ENCODE peak calls at places on chromosome 5, in eight cellular contexts. One of them, this sample, is unnamed. For H3K4me1, the result is how much of the 10 kb centered on the place peaks cover.

GRCh38 chr5:124889522-124889828 is 143.0 kb upstream of the ZNF608 start:
- DNase-seq in stomach: no peak
- DNase-seq in HCT116: no peak
- DNase-seq in H1: no peak
- DNase-seq in HepG2: no peak
- DNase-seq in upper lobe of left lung: no peak
- DNase-seq in esophagus muscularis mucosa: no peak
- DNase-seq in sigmoid colon: no peak
- DNase-seq in this sample: no peak

GRCh38 chr5:62569466-62569865 is 9.2 kb upstream of the LRRC70 start:
- DNase-seq in stomach: no peak
- DNase-seq in HCT116: no peak
- DNase-seq in H1: no peak
- DNase-seq in HepG2: no peak
- DNase-seq in upper lobe of left lung: no peak
- DNase-seq in esophagus muscularis mucosa: no peak
- DNase-seq in sigmoid colon: no peak
- DNase-seq in this sample: no peak

GRCh38 chr5:171405615-171406014 is 13.8 kb upstream of the FGF18 start:
- DNase-seq in stomach: no peak
- DNase-seq in HCT116: no peak
- DNase-seq in H1: no peak
- DNase-seq in HepG2: no peak
- DNase-seq in upper lobe of left lung: no peak
- DNase-seq in esophagus muscularis mucosa: no peak
- DNase-seq in sigmoid colon: no peak
- DNase-seq in this sample: no peak

GRCh38 chr5:147051193-147051592 is 172.6 kb upstream of the PPP2R2B start:
- DNase-seq in stomach: no peak
- DNase-seq in HCT116: no peak
- DNase-seq in H1: no peak
- DNase-seq in HepG2: no peak
- DNase-seq in upper lobe of left lung: no peak
- DNase-seq in esophagus muscularis mucosa: no peak
- DNase-seq in sigmoid colon: no peak
- DNase-seq in this sample: no peak

GRCh38 chr5:76720988-76721569 is 5.2 kb downstream of the F2R start:
- DNase-seq in stomach: no peak
- DNase-seq in HCT116: no peak
- DNase-seq in H1: no peak
- DNase-seq in HepG2: no peak
- DNase-seq in upper lobe of left lung: no peak
- DNase-seq in esophagus muscularis mucosa: no peak
- DNase-seq in sigmoid colon: no peak
- DNase-seq in this sample: no peak

GRCh38 chr5:44987026-44987425 is 178.3 kb downstream of the MRPS30 start:
- DNase-seq in stomach: no peak
- DNase-seq in HCT116: no peak
- DNase-seq in H1: no peak
- DNase-seq in HepG2: no peak
- DNase-seq in upper lobe of left lung: no peak
- DNase-seq in esophagus muscularis mucosa: no peak
- DNase-seq in sigmoid colon: no peak
- DNase-seq in this sample: no peak

GRCh38 chr5:96219580-96220281 is 213.3 kb downstream of the PCSK1 start:
- DNase-seq in stomach: no peak
- DNase-seq in HCT116: no peak
- DNase-seq in H1: no peak
- DNase-seq in HepG2: no peak
- DNase-seq in upper lobe of left lung: no peak
- DNase-seq in esophagus muscularis mucosa: no peak
- DNase-seq in sigmoid colon: no peak
- DNase-seq in this sample: no peak

GRCh38 chr5:53679261-53679660 is 118.8 kb downstream of the NDUFS4 start:
- DNase-seq in stomach: no peak
- DNase-seq in HCT116: no peak
- DNase-seq in H1: no peak
- DNase-seq in HepG2: no peak
- DNase-seq in upper lobe of left lung: no peak
- DNase-seq in esophagus muscularis mucosa: no peak
- DNase-seq in sigmoid colon: no peak
- DNase-seq in this sample: no peak

GRCh38 chr5:154652746-154653417 is 102.3 kb upstream of the LARP1 start:
- DNase-seq in stomach: no peak
- DNase-seq in HCT116: no peak
- DNase-seq in H1: no peak
- DNase-seq in HepG2: no peak
- DNase-seq in upper lobe of left lung: no peak
- DNase-seq in esophagus muscularis mucosa: no peak
- DNase-seq in sigmoid colon: no peak
- DNase-seq in this sample: no peak

GRCh38 chr5:136132087-136132486 is 558 bp upstream of the SMAD5 start:
- DNase-seq in stomach: no peak
- DNase-seq in HCT116: no peak
- DNase-seq in H1: no peak
- DNase-seq in HepG2: peak
- DNase-seq in upper lobe of left lung: no peak
- DNase-seq in esophagus muscularis mucosa: no peak
- DNase-seq in sigmoid colon: peak
- DNase-seq in this sample: no peak

GRCh38 chr5:125148706-125149105 is 402.3 kb upstream of the ZNF608 start:
- DNase-seq in stomach: no peak
- DNase-seq in HCT116: no peak
- DNase-seq in H1: no peak
- DNase-seq in HepG2: no peak
- DNase-seq in upper lobe of left lung: no peak
- DNase-seq in esophagus muscularis mucosa: no peak
- DNase-seq in sigmoid colon: no peak
- DNase-seq in this sample: no peak

GRCh38 chr5:88770290-88771257 is 112.4 kb downstream of the MEF2C start:
- DNase-seq in stomach: no peak
- DNase-seq in HCT116: no peak
- DNase-seq in H1: no peak
- DNase-seq in HepG2: no peak
- DNase-seq in upper lobe of left lung: no peak
- DNase-seq in esophagus muscularis mucosa: no peak
- DNase-seq in sigmoid colon: no peak
- DNase-seq in this sample: no peak

GRCh38 chr5:145787507-145787906 is 47.6 kb downstream of the PRELID2 start:
- DNase-seq in stomach: no peak
- DNase-seq in HCT116: no peak
- DNase-seq in H1: no peak
- DNase-seq in HepG2: no peak
- DNase-seq in upper lobe of left lung: no peak
- DNase-seq in esophagus muscularis mucosa: no peak
- DNase-seq in sigmoid colon: no peak
- DNase-seq in this sample: no peak

GRCh38 chr5:68267044-68267443 is 51.5 kb downstream of the PIK3R1 start:
- DNase-seq in stomach: no peak
- DNase-seq in HCT116: no peak
- DNase-seq in H1: no peak
- DNase-seq in HepG2: no peak
- DNase-seq in upper lobe of left lung: no peak
- DNase-seq in esophagus muscularis mucosa: no peak
- DNase-seq in sigmoid colon: no peak
- DNase-seq in this sample: no peak

GRCh38 chr5:141430332-141431113 is at the start of gene PCDHGA12:
- DNase-seq in stomach: no peak
- DNase-seq in HCT116: no peak
- DNase-seq in H1: no peak
- DNase-seq in HepG2: peak
- DNase-seq in upper lobe of left lung: peak
- DNase-seq in esophagus muscularis mucosa: no peak
- DNase-seq in sigmoid colon: no peak
- DNase-seq in this sample: no peak

GRCh38 chr5:35198096-35198495 is 32.2 kb downstream of the PRLR start:
- DNase-seq in stomach: peak
- DNase-seq in HCT116: no peak
- DNase-seq in H1: no peak
- DNase-seq in HepG2: peak
- DNase-seq in upper lobe of left lung: no peak
- DNase-seq in esophagus muscularis mucosa: no peak
- DNase-seq in sigmoid colon: no peak
- DNase-seq in this sample: peak

GRCh38 chr5:10653751-10654400 is 90.0 kb downstream of the ANKRD33B start:
- DNase-seq in stomach: peak
- DNase-seq in HCT116: no peak
- DNase-seq in H1: no peak
- DNase-seq in HepG2: no peak
- DNase-seq in upper lobe of left lung: no peak
- DNase-seq in esophagus muscularis mucosa: no peak
- DNase-seq in sigmoid colon: no peak
- DNase-seq in this sample: no peak

GRCh38 chr5:90932052-90932699 is 373.6 kb downstream of the ADGRV1 start:
- DNase-seq in stomach: peak
- DNase-seq in HCT116: peak
- DNase-seq in H1: no peak
- DNase-seq in HepG2: peak
- DNase-seq in upper lobe of left lung: no peak
- DNase-seq in esophagus muscularis mucosa: no peak
- DNase-seq in sigmoid colon: peak
- DNase-seq in this sample: peak

GRCh38 chr5:131630208-131630962 is 4.6 kb downstream of the RAPGEF6 start:
- DNase-seq in stomach: no peak
- DNase-seq in HCT116: no peak
- DNase-seq in H1: no peak
- DNase-seq in HepG2: peak
- DNase-seq in upper lobe of left lung: no peak
- DNase-seq in esophagus muscularis mucosa: no peak
- DNase-seq in sigmoid colon: no peak
- DNase-seq in this sample: no peak

GRCh38 chr5:131633830-131634229 is 1.2 kb downstream of the RAPGEF6 start:
- DNase-seq in stomach: no peak
- DNase-seq in HCT116: no peak
- DNase-seq in H1: no peak
- DNase-seq in HepG2: no peak
- DNase-seq in upper lobe of left lung: no peak
- DNase-seq in esophagus muscularis mucosa: no peak
- DNase-seq in sigmoid colon: no peak
- DNase-seq in this sample: no peak

GRCh38 chr5:131627466-131627865 is 7.6 kb downstream of the RAPGEF6 start:
- DNase-seq in stomach: no peak
- DNase-seq in HCT116: no peak
- DNase-seq in H1: no peak
- DNase-seq in HepG2: no peak
- DNase-seq in upper lobe of left lung: no peak
- DNase-seq in esophagus muscularis mucosa: no peak
- DNase-seq in sigmoid colon: no peak
- DNase-seq in this sample: no peak

GRCh38 chr5:131628990-131629389 is 6.0 kb downstream of the RAPGEF6 start:
- DNase-seq in stomach: no peak
- DNase-seq in HCT116: no peak
- DNase-seq in H1: no peak
- DNase-seq in HepG2: no peak
- DNase-seq in upper lobe of left lung: no peak
- DNase-seq in esophagus muscularis mucosa: no peak
- DNase-seq in sigmoid colon: no peak
- DNase-seq in this sample: no peak

GRCh38 chr5:131630963-131631350 is 4.1 kb downstream of the RAPGEF6 start:
- DNase-seq in stomach: no peak
- DNase-seq in HCT116: no peak
- DNase-seq in H1: no peak
- DNase-seq in HepG2: no peak
- DNase-seq in upper lobe of left lung: no peak
- DNase-seq in esophagus muscularis mucosa: no peak
- DNase-seq in sigmoid colon: no peak
- DNase-seq in this sample: no peak
- TF ChIP-seq POLR2AphosphoS5 in stomach: no peak
- TF ChIP-seq POLR2AphosphoS5 in HCT116: no peak
- TF ChIP-seq POLR2AphosphoS5 in H1: no peak
- TF ChIP-seq POLR2AphosphoS5 in HepG2: no peak
- TF ChIP-seq POLR2AphosphoS5 in upper lobe of left lung: no peak
- TF ChIP-seq POLR2AphosphoS5 in esophagus muscularis mucosa: no peak
- TF ChIP-seq POLR2AphosphoS5 in sigmoid colon: no peak
- TF ChIP-seq POLR2AphosphoS5 in this sample: no peak

GRCh38 chr5:173256800-173257199 is 21.8 kb upstream of the NKX2-5 start:
- DNase-seq in stomach: no peak
- DNase-seq in HCT116: no peak
- DNase-seq in H1: no peak
- DNase-seq in HepG2: no peak
- DNase-seq in upper lobe of left lung: no peak
- DNase-seq in esophagus muscularis mucosa: no peak
- DNase-seq in sigmoid colon: no peak
- DNase-seq in this sample: no peak
- H3K27ac ChIP-seq in stomach: no peak
- H3K27ac ChIP-seq in HCT116: no peak
- H3K27ac ChIP-seq in H1: no peak
- H3K27ac ChIP-seq in HepG2: no peak
- H3K27ac ChIP-seq in upper lobe of left lung: no peak
- H3K27ac ChIP-seq in esophagus muscularis mucosa: no peak
- H3K27ac ChIP-seq in sigmoid colon: no peak
- H3K27ac ChIP-seq in this sample: no peak

DNA sequence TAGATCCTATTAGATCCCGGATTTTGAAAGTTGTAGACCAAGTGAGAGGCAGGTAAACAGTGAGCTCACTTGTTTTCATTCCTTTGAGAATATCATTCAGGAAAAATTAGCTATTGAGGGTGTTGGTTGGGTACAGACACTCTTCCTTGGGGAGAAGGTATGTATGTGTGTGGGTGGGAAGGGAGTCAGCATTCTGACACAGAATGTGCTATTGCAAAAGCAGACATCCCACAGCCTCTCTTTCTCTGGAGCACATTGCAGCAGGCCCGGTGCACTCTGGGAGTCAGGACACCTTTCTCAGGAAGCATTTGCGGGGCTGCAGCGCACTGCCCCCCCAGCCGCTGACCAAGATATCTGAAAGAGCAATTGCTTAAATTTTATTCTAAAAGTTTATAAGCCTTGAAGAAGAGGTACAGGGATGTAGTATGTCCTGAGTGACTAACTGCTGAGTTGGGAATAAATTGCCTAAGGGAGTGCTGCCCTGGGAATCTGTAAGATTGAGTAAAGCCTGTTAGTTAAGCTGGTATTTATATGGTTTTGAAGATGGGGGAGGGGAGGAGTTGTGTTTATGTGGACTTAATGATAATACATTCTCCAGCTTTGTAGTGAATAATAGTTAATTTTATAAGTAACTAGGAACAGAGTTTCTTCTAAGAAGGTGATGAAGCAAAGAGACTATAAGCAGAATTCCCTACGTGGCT is 5.2 kb downstream of the TNFAIP8 start:
- DNase-seq in stomach: no peak
- DNase-seq in HCT116: no peak
- DNase-seq in H1: no peak
- DNase-seq in HepG2: no peak
- DNase-seq in upper lobe of left lung: peak
- DNase-seq in esophagus muscularis mucosa: no peak
- DNase-seq in sigmoid colon: no peak
- DNase-seq in this sample: no peak
- H3K4me1 ChIP-seq in stomach: under half
- H3K4me1 ChIP-seq in HCT116: under half
- H3K4me1 ChIP-seq in H1: under half
- H3K4me1 ChIP-seq in HepG2: under half
- H3K4me1 ChIP-seq in upper lobe of left lung: under half
- H3K4me1 ChIP-seq in esophagus muscularis mucosa: half or more
- H3K4me1 ChIP-seq in sigmoid colon: under half
- H3K4me1 ChIP-seq in this sample: under half

DNA sequence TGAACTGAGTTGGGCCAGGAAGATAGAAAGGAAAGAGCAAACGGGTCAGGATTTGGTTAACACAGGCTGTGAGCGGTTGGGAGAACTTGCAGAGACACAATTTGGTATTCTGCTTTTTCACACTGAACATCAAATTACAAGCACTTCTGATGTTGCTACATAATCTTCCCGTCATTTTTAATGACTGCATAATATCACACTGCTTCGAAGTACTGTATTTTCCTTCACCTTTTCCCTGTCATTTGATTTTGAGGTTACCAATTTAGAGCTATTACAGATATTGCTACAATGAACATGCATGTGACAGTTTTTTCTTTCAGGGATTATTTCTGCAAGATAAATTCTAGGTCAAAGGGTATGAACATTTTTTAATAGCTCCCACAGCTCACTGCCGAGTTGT is 71.4 kb upstream of the CPEB4 start:
- DNase-seq in stomach: no peak
- DNase-seq in HCT116: no peak
- DNase-seq in H1: no peak
- DNase-seq in HepG2: no peak
- DNase-seq in upper lobe of left lung: no peak
- DNase-seq in esophagus muscularis mucosa: no peak
- DNase-seq in sigmoid colon: no peak
- DNase-seq in this sample: no peak
- TF ChIP-seq POLR2AphosphoS5 in stomach: no peak
- TF ChIP-seq POLR2AphosphoS5 in HCT116: no peak
- TF ChIP-seq POLR2AphosphoS5 in H1: no peak
- TF ChIP-seq POLR2AphosphoS5 in HepG2: no peak
- TF ChIP-seq POLR2AphosphoS5 in upper lobe of left lung: no peak
- TF ChIP-seq POLR2AphosphoS5 in esophagus muscularis mucosa: no peak
- TF ChIP-seq POLR2AphosphoS5 in sigmoid colon: no peak
- TF ChIP-seq POLR2AphosphoS5 in this sample: no peak